ENCODE peak calls at places on chromosomes 13 and 19, in four cellular contexts. S is K562, P is HepG2, M is GM12878. B is an unnamed sample.

GRCh38 chr19:5451494-5451893 is 3.7 kb upstream of the ZNRF4 start:
- DNase-seq in P (no peak), S (no peak), M (no peak), B (no peak)

GRCh38 chr19:50779504-50780457 is 9.5 kb downstream of the GPR32 start:
- DNase-seq in P (no peak), M (no peak), S (peak), B (no peak)

GRCh38 chr13:43573361-43573740 is 213.4 kb downstream of the ENOX1 start:
- DNase-seq in S (no peak), P (no peak), M (no peak), B (no peak)

GRCh38 chr19:40774916-40775631 is at the start of gene MIA:
- DNase-seq in S (no peak), P (no peak), M (no peak), B (no peak)

GRCh38 chr13:26017196-26017921 is 34.5 kb downstream of the SHISA2 start:
- DNase-seq in S (no peak), P (no peak), M (no peak), B (no peak)

GRCh38 chr13:82800391-82800790 is 1081.9 kb downstream of the SLITRK1 start:
- DNase-seq in S (no peak), P (no peak), M (no peak), B (no peak)

GRCh38 chr13:46267166-46267565 is 55.4 kb downstream of the LRRC63 start:
- DNase-seq in P (no peak), S (no peak), M (no peak), B (no peak)

GRCh38 chr13:27020415-27020814 is 151.2 kb downstream of the USP12 start:
- DNase-seq in P (no peak), S (no peak), M (no peak), B (no peak)

GRCh38 chr13:40781717-40782116 is 7.7 kb upstream of the SLC25A15 start:
- DNase-seq in P (no peak), S (no peak), M (no peak), B (no peak)

GRCh38 chr19:12692960-12693359 is 3.5 kb downstream of the FBXW9 start:
- DNase-seq in S (no peak), M (no peak), P (no peak), B (no peak)

GRCh38 chr13:25177012-25177411 is 4.9 kb upstream of the AMER2 start:
- DNase-seq in P (no peak), M (no peak), S (no peak), B (no peak)

GRCh38 chr19:7915250-7916136 is 863 bp downstream of the TGFBR3L start:
- DNase-seq in S (no peak), P (no peak), M (no peak), B (no peak)

GRCh38 chr13:44068737-44069136 is 189.0 kb downstream of the LACC1 start:
- DNase-seq in M (no peak), S (no peak), P (no peak), B (no peak)

GRCh38 chr13:61700663-61701062 is 285.0 kb upstream of the PCDH20 start:
- DNase-seq in M (no peak), S (no peak), P (no peak), B (no peak)

GRCh38 chr19:495440-496332 is 600 bp upstream of the MADCAM1 start:
- DNase-seq in P (no peak), S (peak), M (no peak), B (peak)

GRCh38 chr19:32570081-32570785 is 10.8 kb upstream of the PDCD5 start:
- DNase-seq in M (no peak), P (peak), S (peak), B (peak)

GRCh38 chr19:7554990-7555864 is 19.7 kb downstream of the PNPLA6 start:
- DNase-seq in P (no peak), M (no peak), S (peak), B (peak)

GRCh38 chr19:29855087-29855486 is 43.3 kb downstream of the CCNE1 start:
- DNase-seq in S (peak), M (no peak), P (no peak), B (no peak)

GRCh38 chr19:18157465-18158063 is 4.6 kb downstream of the PIK3R2 start:
- DNase-seq in P (no peak), S (no peak), M (no peak), B (peak)

GRCh38 chr19:43759515-43759914 is 4.8 kb upstream of the SMG9 start:
- DNase-seq in M (no peak), S (peak), P (peak), B (no peak)

GRCh38 chr13:51814825-51815650 is 11.1 kb upstream of the DHRS12 start:
- DNase-seq in M (no peak), P (peak), S (peak), B (peak)

GRCh38 chr19:30649934-30650614 is 277.9 kb downstream of the ZNF536 start:
- DNase-seq in P (peak), S (peak), M (peak), B (peak)

GRCh38 chr19:2231621-2232221 is 4.4 kb downstream of the PLEKHJ1 start:
- DNase-seq in S (no peak), M (no peak), P (no peak), B (no peak)

GRCh38 chr19:13953021-13953531 is 767 bp downstream of the DCAF15 start:
- DNase-seq in S (no peak), P (no peak), M (no peak), B (peak)

GRCh38 chr19:15304140-15304705 is 28.1 kb downstream of the BRD4 start:
- DNase-seq in P (peak), S (no peak), M (no peak), B (no peak)

GRCh38 chr19:54412877-54413276 is 2.4 kb upstream of the TTYH1 start:
- DNase-seq in S (no peak), M (no peak), P (no peak), B (no peak)
- TF ChIP-seq ETV6 in S (no peak), M (no peak), P (no peak), B (no peak)

GRCh38 chr13:50357586-50358118 is 342.4 kb downstream of the KCNRG start:
- DNase-seq in P (no peak), S (no peak), M (no peak), B (no peak)
- TF ChIP-seq ETV6 in P (no peak), S (no peak), M (no peak), B (no peak)

GRCh38 chr19:52599241-52599640 is 29.2 kb downstream of the ZNF701 start:
- DNase-seq in S (no peak), P (no peak), M (no peak), B (no peak)
- TF ChIP-seq ETV6 in S (no peak), P (no peak), M (no peak), B (no peak)

GRCh38 chr19:55494172-55494761 is 6.0 kb downstream of the SSC5D start:
- DNase-seq in S (peak), M (no peak), P (no peak), B (no peak)
- TF ChIP-seq ETV6 in S (no peak), M (no peak), P (no peak), B (no peak)

DNA sequence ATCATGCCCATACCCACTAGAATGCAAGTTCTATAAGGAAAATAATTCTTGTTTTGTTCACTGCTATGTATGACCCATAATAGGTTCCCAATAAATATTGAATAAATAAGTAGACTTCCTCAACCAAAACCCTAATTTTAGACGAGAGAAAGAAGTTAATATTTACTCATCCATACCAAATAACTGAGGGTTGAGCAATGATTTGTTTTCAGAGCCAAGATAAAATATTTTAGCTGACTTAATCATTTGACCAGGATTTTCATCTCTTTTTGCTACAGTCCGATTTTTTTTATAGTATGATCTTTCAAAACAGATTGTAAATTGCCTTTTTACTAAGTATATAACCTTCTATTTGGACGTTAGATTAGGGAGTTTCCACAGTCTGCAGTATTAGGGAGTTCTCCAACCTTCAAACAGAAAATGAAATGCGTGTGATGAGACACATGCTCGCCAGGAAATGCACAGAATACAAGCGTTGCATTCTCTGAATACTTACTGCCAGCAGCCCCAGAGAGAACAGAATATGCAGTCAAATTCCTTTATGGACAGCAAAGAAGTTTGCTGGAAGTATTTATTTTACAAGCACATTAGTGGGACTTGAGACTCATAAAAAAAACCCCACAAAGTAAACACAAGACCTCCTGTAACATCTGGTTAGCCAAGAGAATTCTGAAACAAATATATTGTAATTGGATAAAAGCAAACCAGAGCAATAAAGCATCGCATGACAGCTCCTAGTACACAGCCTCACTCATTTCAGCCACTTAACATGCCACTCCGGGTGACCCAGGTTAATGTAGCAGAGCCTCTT is 230.0 kb downstream of the MYO16 start:
- DNase-seq in M (no peak), S (no peak), P (no peak), B (no peak)
- TF ChIP-seq ETV6 in M (no peak), S (no peak), P (no peak), B (no peak)

GRCh38 chr13:29993716-29994488 is 143.5 kb upstream of the UBL3 start:
- DNase-seq in S (no peak), M (no peak), P (no peak), B (no peak)
- TF ChIP-seq ETV6 in S (no peak), M (no peak), P (no peak), B (no peak)

DNA sequence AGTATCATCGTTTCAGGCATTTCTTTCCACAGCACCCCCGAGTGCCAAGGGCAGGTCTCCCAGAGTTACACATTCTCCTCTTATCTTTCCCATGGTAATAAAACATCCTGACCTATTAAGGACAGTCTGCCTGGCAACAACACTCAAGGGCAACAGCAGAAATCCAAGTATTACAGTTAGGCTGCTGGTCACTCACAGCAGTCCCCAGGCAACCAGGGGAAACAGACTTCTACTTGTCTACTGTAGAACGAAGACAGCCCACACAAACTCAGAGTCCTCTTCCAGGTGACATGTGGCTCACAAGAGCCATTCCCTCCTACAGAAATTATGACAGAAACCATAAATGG is 24.3 kb downstream of the RCBTB1 start:
- DNase-seq in P (peak), S (no peak), M (no peak), B (no peak)
- TF ChIP-seq ETV6 in P (no peak), S (no peak), M (no peak), B (no peak)

GRCh38 chr13:19665427-19665859 is 32.0 kb downstream of the MPHOSPH8 start:
- DNase-seq in P (no peak), S (no peak), M (no peak), B (no peak)
- TF ChIP-seq ETV6 in P (no peak), S (no peak), M (no peak), B (no peak)

GRCh38 chr19:38231918-38232317 is 7.9 kb upstream of the DPF1 start:
- DNase-seq in P (no peak), S (no peak), M (no peak), B (no peak)

GRCh38 chr19:38229585-38230073 is 5.6 kb upstream of the DPF1 start:
- DNase-seq in S (peak), P (peak), M (no peak), B (peak)

GRCh38 chr19:38228005-38228377 is 4.0 kb upstream of the DPF1 start:
- DNase-seq in S (no peak), P (no peak), M (no peak), B (peak)

GRCh38 chr19:38227272-38228004 is 3.4 kb upstream of the DPF1 start:
- DNase-seq in P (no peak), S (no peak), M (no peak), B (no peak)

GRCh38 chr19:38228491-38229439 is 4.7 kb upstream of the DPF1 start:
- DNase-seq in S (peak), M (no peak), P (no peak), B (peak)
- TF ChIP-seq ETV6 in S (no peak), M (no peak), P (no peak), B (no peak)

GRCh38 chr19:35901055-35901644 is 810 bp upstream of the NFKBID start:
- DNase-seq in P (no peak), M (no peak), S (no peak), B (no peak)
- TF ChIP-seq ETV6 in P (no peak), M (no peak), S (no peak), B (no peak)

B was measured in WTC11.